ENCODE peak calls at places on chromosomes 4 and X, in eight cellular contexts. One of them, this sample, is unnamed.

GRCh38 chr4:115424852-115425251 is 311.4 kb upstream of the NDST4 start:
- DNase-seq in cerebellum: no peak
- DNase-seq in astrocyte of the hippocampus: peak; percentile 7
- DNase-seq in head of caudate nucleus: no peak
- DNase-seq in lower lobe of right lung: no peak
- DNase-seq in DMS 273 treated with DMSO at 0.1 percent for 48 hours: no peak
- DNase-seq in upper lobe of left lung: no peak
- DNase-seq in transverse colon: no peak
- DNase-seq in this sample: no peak

GRCh38 chrX:23907106-23907495 is 637 bp downstream of the APOO start:
- DNase-seq in cerebellum: no peak
- DNase-seq in astrocyte of the hippocampus: no peak
- DNase-seq in head of caudate nucleus: no peak
- DNase-seq in lower lobe of right lung: no peak
- DNase-seq in DMS 273 treated with DMSO at 0.1 percent for 48 hours: no peak
- DNase-seq in upper lobe of left lung: no peak
- DNase-seq in transverse colon: no peak
- DNase-seq in this sample: no peak

GRCh38 chr4:73593631-73594241 is 26.5 kb downstream of the RASSF6 start:
- DNase-seq in cerebellum: no peak
- DNase-seq in astrocyte of the hippocampus: peak; percentile 51
- DNase-seq in head of caudate nucleus: no peak
- DNase-seq in lower lobe of right lung: no peak
- DNase-seq in DMS 273 treated with DMSO at 0.1 percent for 48 hours: no peak
- DNase-seq in upper lobe of left lung: no peak
- DNase-seq in transverse colon: no peak
- DNase-seq in this sample: peak; percentile 41

GRCh38 chr4:123127218-123127617 is 204.8 kb upstream of the NUDT6 start:
- DNase-seq in cerebellum: no peak
- DNase-seq in astrocyte of the hippocampus: peak; percentile 30
- DNase-seq in head of caudate nucleus: no peak
- DNase-seq in lower lobe of right lung: no peak
- DNase-seq in DMS 273 treated with DMSO at 0.1 percent for 48 hours: no peak
- DNase-seq in upper lobe of left lung: no peak
- DNase-seq in transverse colon: no peak
- DNase-seq in this sample: no peak

GRCh38 chr4:87353592-87353991 is 30.9 kb upstream of the HSD17B13 start:
- DNase-seq in cerebellum: peak; percentile 26
- DNase-seq in astrocyte of the hippocampus: peak; percentile 61
- DNase-seq in head of caudate nucleus: peak; percentile 11
- DNase-seq in lower lobe of right lung: no peak
- DNase-seq in DMS 273 treated with DMSO at 0.1 percent for 48 hours: no peak
- DNase-seq in upper lobe of left lung: no peak
- DNase-seq in transverse colon: no peak
- DNase-seq in this sample: peak; percentile 37

GRCh38 chrX:14056201-14056600 is 26.5 kb upstream of the GEMIN8 start:
- DNase-seq in cerebellum: no peak
- DNase-seq in astrocyte of the hippocampus: peak; percentile 55
- DNase-seq in head of caudate nucleus: no peak
- DNase-seq in lower lobe of right lung: no peak
- DNase-seq in DMS 273 treated with DMSO at 0.1 percent for 48 hours: no peak
- DNase-seq in upper lobe of left lung: no peak
- DNase-seq in transverse colon: no peak
- DNase-seq in this sample: no peak

GRCh38 chrX:49029876-49030275 is 13.3 kb downstream of the TFE3 start:
- DNase-seq in cerebellum: no peak
- DNase-seq in astrocyte of the hippocampus: no peak
- DNase-seq in head of caudate nucleus: no peak
- DNase-seq in lower lobe of right lung: no peak
- DNase-seq in DMS 273 treated with DMSO at 0.1 percent for 48 hours: no peak
- DNase-seq in upper lobe of left lung: no peak
- DNase-seq in transverse colon: peak; percentile 69
- DNase-seq in this sample: no peak

GRCh38 chr4:165359501-165359900 is 19.3 kb upstream of the CPE start:
- DNase-seq in cerebellum: no peak
- DNase-seq in astrocyte of the hippocampus: no peak
- DNase-seq in head of caudate nucleus: no peak
- DNase-seq in lower lobe of right lung: no peak
- DNase-seq in DMS 273 treated with DMSO at 0.1 percent for 48 hours: no peak
- DNase-seq in upper lobe of left lung: no peak
- DNase-seq in transverse colon: no peak
- DNase-seq in this sample: no peak

GRCh38 chr4:16794816-16795445 is 103.5 kb downstream of the LDB2 start:
- DNase-seq in cerebellum: no peak
- DNase-seq in astrocyte of the hippocampus: peak; percentile 72
- DNase-seq in head of caudate nucleus: peak; percentile 40
- DNase-seq in lower lobe of right lung: no peak
- DNase-seq in DMS 273 treated with DMSO at 0.1 percent for 48 hours: no peak
- DNase-seq in upper lobe of left lung: no peak
- DNase-seq in transverse colon: peak; percentile 27
- DNase-seq in this sample: peak; percentile 64

GRCh38 chr4:11397819-11398610 is 30.7 kb downstream of the HS3ST1 start:
- DNase-seq in cerebellum: no peak
- DNase-seq in astrocyte of the hippocampus: no peak
- DNase-seq in head of caudate nucleus: no peak
- DNase-seq in lower lobe of right lung: no peak
- DNase-seq in DMS 273 treated with DMSO at 0.1 percent for 48 hours: no peak
- DNase-seq in upper lobe of left lung: no peak
- DNase-seq in transverse colon: no peak
- DNase-seq in this sample: no peak

GRCh38 chr4:79042079-79042674 is 102.9 kb upstream of the PAQR3 start:
- DNase-seq in cerebellum: peak; percentile 58
- DNase-seq in astrocyte of the hippocampus: peak; percentile 64
- DNase-seq in head of caudate nucleus: no peak
- DNase-seq in lower lobe of right lung: no peak
- DNase-seq in DMS 273 treated with DMSO at 0.1 percent for 48 hours: peak; percentile 35
- DNase-seq in upper lobe of left lung: no peak
- DNase-seq in transverse colon: no peak
- DNase-seq in this sample: peak; percentile 43

GRCh38 chr4:139253046-139253445 is 27.0 kb downstream of the MGARP start:
- DNase-seq in cerebellum: no peak
- DNase-seq in astrocyte of the hippocampus: no peak
- DNase-seq in head of caudate nucleus: no peak
- DNase-seq in lower lobe of right lung: no peak
- DNase-seq in DMS 273 treated with DMSO at 0.1 percent for 48 hours: no peak
- DNase-seq in upper lobe of left lung: no peak
- DNase-seq in transverse colon: no peak
- DNase-seq in this sample: no peak

GRCh38 chr4:992297-993110 is 700 bp downstream of the SLC26A1 start:
- DNase-seq in cerebellum: no peak
- DNase-seq in astrocyte of the hippocampus: no peak
- DNase-seq in head of caudate nucleus: no peak
- DNase-seq in lower lobe of right lung: peak; percentile 85
- DNase-seq in DMS 273 treated with DMSO at 0.1 percent for 48 hours: no peak
- DNase-seq in upper lobe of left lung: peak; percentile 83
- DNase-seq in transverse colon: peak; percentile 88
- DNase-seq in this sample: no peak

GRCh38 chr4:164571593-164572385 is 182.1 kb upstream of the SMIM31 start:
- DNase-seq in cerebellum: no peak
- DNase-seq in astrocyte of the hippocampus: peak; percentile 60
- DNase-seq in head of caudate nucleus: no peak
- DNase-seq in lower lobe of right lung: no peak
- DNase-seq in DMS 273 treated with DMSO at 0.1 percent for 48 hours: no peak
- DNase-seq in upper lobe of left lung: no peak
- DNase-seq in transverse colon: no peak
- DNase-seq in this sample: peak; percentile 2

GRCh38 chr4:23290656-23291055 is 597.9 kb downstream of the GBA3 start:
- DNase-seq in cerebellum: no peak
- DNase-seq in astrocyte of the hippocampus: no peak
- DNase-seq in head of caudate nucleus: no peak
- DNase-seq in lower lobe of right lung: no peak
- DNase-seq in DMS 273 treated with DMSO at 0.1 percent for 48 hours: no peak
- DNase-seq in upper lobe of left lung: no peak
- DNase-seq in transverse colon: no peak
- DNase-seq in this sample: no peak

GRCh38 chr4:39324897-39325613 is 41.1 kb downstream of the RFC1 start:
- DNase-seq in cerebellum: no peak
- DNase-seq in astrocyte of the hippocampus: no peak
- DNase-seq in head of caudate nucleus: no peak
- DNase-seq in lower lobe of right lung: no peak
- DNase-seq in DMS 273 treated with DMSO at 0.1 percent for 48 hours: no peak
- DNase-seq in upper lobe of left lung: no peak
- DNase-seq in transverse colon: no peak
- DNase-seq in this sample: no peak

GRCh38 chrX:108186811-108187210 is 95.2 kb downstream of the ATG4A start:
- DNase-seq in cerebellum: no peak
- DNase-seq in astrocyte of the hippocampus: peak; percentile 76
- DNase-seq in head of caudate nucleus: no peak
- DNase-seq in lower lobe of right lung: no peak
- DNase-seq in DMS 273 treated with DMSO at 0.1 percent for 48 hours: no peak
- DNase-seq in upper lobe of left lung: no peak
- DNase-seq in transverse colon: no peak
- DNase-seq in this sample: peak; percentile 74